ENCODE peak calls at places on chromosomes 12 and 14, in six cellular contexts. R is mammary epithelial cell, X is ovary, Z is breast epithelium, A is endothelial cell, L is foreskin fibroblast. J is an unnamed sample.
A peak's percentile ranks its signal among the peaks of the same experiment; 100 is the strongest.

GRCh38 chr12:42568952-42569916 is 20.3 kb downstream of the PRICKLE1 start:
- DNase-seq in Z (no peak), L (peak; percentile 78), R (peak; percentile 48), A (no peak), X (no peak), J (peak; percentile 61)

GRCh38 chr14:59332727-59333126 is 132.5 kb downstream of the GPR135 start:
- DNase-seq in R (peak; percentile 26), A (no peak), X (no peak), L (peak; percentile 93), Z (no peak), J (no peak)

GRCh38 chr12:16726879-16727278 is 120.9 kb upstream of the LMO3 start:
- DNase-seq in A (no peak), R (peak; percentile 29), Z (peak; percentile 39), L (no peak), X (no peak), J (no peak)

GRCh38 chr14:37114039-37114438 is 58.4 kb downstream of the SLC25A21 start:
- DNase-seq in X (no peak), R (peak; percentile 74), L (peak; percentile 10), Z (no peak), A (no peak), J (no peak)

GRCh38 chr12:106301241-106301610 is 1.3 kb upstream of the TCP11L2 start:
- DNase-seq in L (no peak), Z (no peak), A (no peak), R (no peak), X (no peak), J (no peak)

GRCh38 chr12:16300706-16301105 is 23.2 kb upstream of the SLC15A5 start:
- DNase-seq in L (no peak), Z (no peak), R (no peak), X (no peak), A (no peak), J (no peak)

GRCh38 chr12:14900521-14901227 is 15.0 kb upstream of the MGP start:
- DNase-seq in R (no peak), A (no peak), Z (no peak), X (no peak), L (no peak), J (no peak)

GRCh38 chr12:121064116-121064515 is 25.1 kb upstream of the OASL start:
- DNase-seq in A (no peak), L (no peak), X (no peak), R (no peak), Z (no peak), J (no peak)

GRCh38 chr14:68694516-68695235 is 98.2 kb downstream of the ZFP36L1 start:
- DNase-seq in A (no peak), X (peak; percentile 49), Z (no peak), L (peak; percentile 52), R (no peak), J (no peak)

GRCh38 chr14:105168496-105168978 is at the start of gene JAG2:
- DNase-seq in L (peak; percentile 49), Z (no peak), R (peak; percentile 68), A (peak; percentile 61), X (no peak), J (peak; percentile 52)

GRCh38 chr14:71932229-71932951 is at the start of gene RGS6:
- DNase-seq in X (no peak), A (peak; percentile 66), Z (peak; percentile 20), R (peak; percentile 70), L (peak; percentile 34), J (peak; percentile 81)
- TF ChIP-seq CTCF in X (no peak), A (no peak), Z (no peak), R (peak; percentile 39), L (no peak), J (peak; percentile 51)

GRCh38 chr12:75087656-75088055 is 122.0 kb downstream of the KCNC2 start:
- DNase-seq in X (no peak), A (peak; percentile 5), Z (no peak), L (no peak), R (no peak), J (no peak)
- TF ChIP-seq CTCF in X (no peak), A (no peak), Z (no peak), L (no peak), R (peak; percentile 18), J (no peak)

DNA sequence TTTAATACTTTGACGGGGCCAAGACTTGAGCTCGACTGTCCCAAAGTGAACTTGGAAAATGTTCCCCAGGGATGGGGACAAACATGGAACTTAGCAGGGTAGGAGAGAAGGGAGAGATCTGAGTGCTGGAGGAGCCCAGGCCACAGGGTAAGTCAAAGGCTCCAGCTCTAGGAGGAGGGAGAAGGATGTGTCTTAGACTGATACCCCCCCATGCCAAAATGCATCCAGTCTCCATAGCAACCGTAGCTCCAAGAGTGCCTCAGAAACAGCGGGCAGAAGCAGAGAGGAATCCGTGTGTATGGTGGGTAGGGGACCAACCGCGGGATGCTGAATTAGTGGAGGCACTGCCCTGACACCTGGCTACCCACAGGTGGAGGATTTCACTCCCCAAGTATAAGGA is 845 bp upstream of the AGAP2 start:
- DNase-seq in Z (no peak), R (no peak), A (no peak), X (no peak), L (no peak), J (no peak)
- TF ChIP-seq CTCF in Z (no peak), R (no peak), A (no peak), X (no peak), L (no peak), J (no peak)

GRCh38 chr12:131159660-131160059 is 206.0 kb downstream of the ADGRD1 start:
- DNase-seq in A (no peak), X (no peak), L (no peak), R (no peak), Z (no peak), J (no peak)
- TF ChIP-seq CTCF in A (no peak), X (no peak), L (no peak), R (no peak), Z (no peak), J (no peak)

GRCh38 chr14:57189070-57189469 is 79.6 kb downstream of the EXOC5 start:
- DNase-seq in A (no peak), R (peak; percentile 8), L (peak; percentile 8), Z (no peak), X (no peak), J (no peak)
- TF ChIP-seq CTCF in A (no peak), R (peak; percentile 36), L (no peak), Z (no peak), X (no peak), J (no peak)